ENCODE peak calls at places on chromosomes 11 and 22, in nine cellular contexts. One of them, this sample, is unnamed. For H3K4me1, the result is how much of the 10 kb centered on the place peaks cover.

GRCh38 chr22:31235076-31235475 is 23.0 kb downstream of the LIMK2 start:
- DNase-seq in A549: no peak
- DNase-seq in kidney: no peak
- DNase-seq in right lobe of liver: no peak
- DNase-seq in SK-N-SH: no peak
- DNase-seq in heart right ventricle: no peak
- DNase-seq in psoas muscle: no peak
- DNase-seq in A673: no peak
- DNase-seq in astrocyte: no peak
- DNase-seq in this sample: no peak

GRCh38 chr22:41933411-41934177 is 7.0 kb upstream of the TNFRSF13C start:
- DNase-seq in heart right ventricle: no peak
- DNase-seq in SK-N-SH: no peak
- DNase-seq in kidney: no peak
- DNase-seq in psoas muscle: no peak
- DNase-seq in A673: no peak
- DNase-seq in right lobe of liver: no peak
- DNase-seq in A549: no peak
- DNase-seq in astrocyte: no peak
- DNase-seq in this sample: no peak

GRCh38 chr11:77250881-77251640 is 50.4 kb downstream of the GDPD4 start:
- DNase-seq in SK-N-SH: no peak
- DNase-seq in heart right ventricle: no peak
- DNase-seq in A673: peak
- DNase-seq in right lobe of liver: no peak
- DNase-seq in kidney: no peak
- DNase-seq in astrocyte: peak
- DNase-seq in A549: no peak
- DNase-seq in psoas muscle: no peak
- DNase-seq in this sample: peak

GRCh38 chr11:8258289-8258688 is 5.4 kb downstream of the LMO1 start:
- DNase-seq in psoas muscle: peak
- DNase-seq in astrocyte: no peak
- DNase-seq in right lobe of liver: peak
- DNase-seq in SK-N-SH: no peak
- DNase-seq in heart right ventricle: no peak
- DNase-seq in A549: no peak
- DNase-seq in kidney: peak
- DNase-seq in A673: no peak
- DNase-seq in this sample: no peak

GRCh38 chr11:2207773-2208621 is 36.4 kb upstream of the TH start:
- DNase-seq in A673: no peak
- DNase-seq in heart right ventricle: no peak
- DNase-seq in SK-N-SH: peak
- DNase-seq in psoas muscle: no peak
- DNase-seq in right lobe of liver: no peak
- DNase-seq in astrocyte: no peak
- DNase-seq in kidney: peak
- DNase-seq in A549: no peak
- DNase-seq in this sample: no peak

GRCh38 chr11:124311269-124311668 is 2.5 kb downstream of the OR8D1 start:
- DNase-seq in astrocyte: no peak
- DNase-seq in psoas muscle: no peak
- DNase-seq in right lobe of liver: no peak
- DNase-seq in SK-N-SH: no peak
- DNase-seq in heart right ventricle: no peak
- DNase-seq in A673: no peak
- DNase-seq in A549: no peak
- DNase-seq in kidney: no peak
- DNase-seq in this sample: no peak

GRCh38 chr11:72786305-72787261 is 7.3 kb downstream of the STARD10 start:
- DNase-seq in astrocyte: no peak
- DNase-seq in psoas muscle: no peak
- DNase-seq in A549: no peak
- DNase-seq in right lobe of liver: no peak
- DNase-seq in A673: no peak
- DNase-seq in heart right ventricle: no peak
- DNase-seq in kidney: no peak
- DNase-seq in SK-N-SH: no peak
- DNase-seq in this sample: no peak

GRCh38 chr22:47059076-47059475 is 296.6 kb downstream of the TBC1D22A start:
- DNase-seq in kidney: peak
- DNase-seq in A549: no peak
- DNase-seq in right lobe of liver: no peak
- DNase-seq in SK-N-SH: no peak
- DNase-seq in psoas muscle: no peak
- DNase-seq in heart right ventricle: no peak
- DNase-seq in astrocyte: no peak
- DNase-seq in A673: no peak
- DNase-seq in this sample: no peak

GRCh38 chr11:23398052-23398451 is 537.8 kb upstream of the CCDC179 start:
- DNase-seq in SK-N-SH: no peak
- DNase-seq in A549: no peak
- DNase-seq in kidney: no peak
- DNase-seq in psoas muscle: no peak
- DNase-seq in astrocyte: no peak
- DNase-seq in heart right ventricle: no peak
- DNase-seq in A673: no peak
- DNase-seq in right lobe of liver: no peak
- DNase-seq in this sample: no peak

GRCh38 chr11:114169321-114169749 is 109.8 kb downstream of the ZBTB16 start:
- DNase-seq in right lobe of liver: no peak
- DNase-seq in psoas muscle: peak
- DNase-seq in heart right ventricle: no peak
- DNase-seq in astrocyte: no peak
- DNase-seq in A549: no peak
- DNase-seq in SK-N-SH: no peak
- DNase-seq in A673: no peak
- DNase-seq in kidney: no peak
- DNase-seq in this sample: no peak
- H3K4me1 ChIP-seq in right lobe of liver: under half
- H3K4me1 ChIP-seq in psoas muscle: half or more
- H3K4me1 ChIP-seq in heart right ventricle: half or more
- H3K4me1 ChIP-seq in astrocyte: under half
- H3K4me1 ChIP-seq in A549: under half
- H3K4me1 ChIP-seq in SK-N-SH: under half
- H3K4me1 ChIP-seq in A673: half or more
- H3K4me1 ChIP-seq in kidney: half or more
- H3K4me1 ChIP-seq in this sample: under half

GRCh38 chr11:126874831-126875230 is 125.7 kb downstream of the KIRREL3 start:
- DNase-seq in kidney: no peak
- DNase-seq in astrocyte: no peak
- DNase-seq in A549: no peak
- DNase-seq in SK-N-SH: no peak
- DNase-seq in right lobe of liver: no peak
- DNase-seq in psoas muscle: no peak
- DNase-seq in heart right ventricle: no peak
- DNase-seq in A673: peak
- DNase-seq in this sample: no peak
- TF ChIP-seq CTCF in kidney: no peak
- TF ChIP-seq CTCF in astrocyte: no peak
- TF ChIP-seq CTCF in A549: peak
- TF ChIP-seq CTCF in SK-N-SH: peak
- TF ChIP-seq CTCF in right lobe of liver: no peak
- TF ChIP-seq CTCF in psoas muscle: no peak
- TF ChIP-seq CTCF in heart right ventricle: no peak
- TF ChIP-seq CTCF in A673: peak
- TF ChIP-seq CTCF in this sample: no peak

GRCh38 chr22:19471572-19471971 is 7.4 kb downstream of the UFD1 start:
- DNase-seq in astrocyte: no peak
- DNase-seq in kidney: no peak
- DNase-seq in heart right ventricle: no peak
- DNase-seq in SK-N-SH: no peak
- DNase-seq in A549: no peak
- DNase-seq in psoas muscle: no peak
- DNase-seq in right lobe of liver: no peak
- DNase-seq in A673: no peak
- DNase-seq in this sample: no peak
- H3K4me1 ChIP-seq in astrocyte: under half
- H3K4me1 ChIP-seq in kidney: under half
- H3K4me1 ChIP-seq in heart right ventricle: under half
- H3K4me1 ChIP-seq in SK-N-SH: under half
- H3K4me1 ChIP-seq in A549: under half
- H3K4me1 ChIP-seq in psoas muscle: under half
- H3K4me1 ChIP-seq in right lobe of liver: under half
- H3K4me1 ChIP-seq in A673: under half
- H3K4me1 ChIP-seq in this sample: under half

GRCh38 chr11:103656382-103656781 is 380.1 kb upstream of the DDI1 start:
- DNase-seq in right lobe of liver: no peak
- DNase-seq in psoas muscle: no peak
- DNase-seq in kidney: no peak
- DNase-seq in A549: no peak
- DNase-seq in heart right ventricle: no peak
- DNase-seq in A673: no peak
- DNase-seq in astrocyte: no peak
- DNase-seq in SK-N-SH: no peak
- DNase-seq in this sample: no peak
- TF ChIP-seq CTCF in right lobe of liver: no peak
- TF ChIP-seq CTCF in psoas muscle: no peak
- TF ChIP-seq CTCF in kidney: no peak
- TF ChIP-seq CTCF in A549: no peak
- TF ChIP-seq CTCF in heart right ventricle: no peak
- TF ChIP-seq CTCF in A673: no peak
- TF ChIP-seq CTCF in astrocyte: no peak
- TF ChIP-seq CTCF in SK-N-SH: no peak
- TF ChIP-seq CTCF in this sample: no peak